ENCODE peak calls at places on chromosomes 12 and 14, in nine cellular contexts. L, I, Y, M, V, E, T, J and N are unnamed samples.

GRCh38 chr12:128792881-128793280 is 30.9 kb downstream of the SLC15A4 start:
- DNase-seq in V (no peak), I (no peak), E (no peak), M (no peak), J (no peak), L (no peak), Y (no peak), T (no peak), N (no peak)

GRCh38 chr14:100535287-100536131 is 51.7 kb downstream of the BEGAIN start:
- DNase-seq in Y (peak; percentile 1), M (no peak), I (no peak), V (no peak), L (peak; percentile 21), E (no peak), J (no peak), T (no peak), N (peak; percentile 6)

GRCh38 chr12:121793836-121794531 is 496 bp upstream of the RHOF start:
- DNase-seq in E (peak; percentile 86), Y (peak; percentile 95), T (peak; percentile 92), I (peak; percentile 98), L (peak; percentile 96), J (peak; percentile 77), V (peak; percentile 93), M (peak; percentile 92), N (peak; percentile 92)

GRCh38 chr14:93033983-93034670 is 81.6 kb downstream of the ITPK1 start:
- DNase-seq in Y (peak; percentile 14), M (peak; percentile 45), T (peak; percentile 23), V (peak; percentile 28), L (peak; percentile 66), J (peak; percentile 57), E (no peak), I (no peak), N (peak; percentile 50)

GRCh38 chr12:67415473-67415872 is 146.3 kb downstream of the CAND1 start:
- DNase-seq in L (no peak), T (no peak), E (peak; percentile 6), I (peak; percentile 47), M (peak; percentile 42), Y (no peak), J (no peak), V (no peak), N (peak; percentile 6)

GRCh38 chr12:130181211-130181610 is 18.9 kb downstream of the FZD10 start:
- DNase-seq in Y (no peak), V (no peak), T (no peak), L (no peak), J (no peak), E (no peak), M (no peak), I (no peak), N (no peak)

GRCh38 chr12:117218149-117218548 is 27.9 kb upstream of the FBXO21 start:
- DNase-seq in I (no peak), T (no peak), L (no peak), M (no peak), E (no peak), Y (no peak), V (no peak), J (no peak), N (no peak)

GRCh38 chr12:61780435-61780834 is 479.8 kb upstream of the USP15 start:
- DNase-seq in M (no peak), I (no peak), E (no peak), L (no peak), J (no peak), T (no peak), V (no peak), Y (no peak), N (no peak)

GRCh38 chr14:38290601-38291190 is 34.8 kb upstream of the CLEC14A start:
- DNase-seq in M (peak; percentile 98), Y (no peak), E (peak; percentile 56), V (no peak), I (peak; percentile 25), J (no peak), T (no peak), L (no peak), N (no peak)

GRCh38 chr14:32545109-32545857 is 216.2 kb downstream of the AKAP6 start:
- DNase-seq in J (no peak), E (no peak), T (no peak), Y (no peak), V (no peak), L (no peak), M (no peak), I (no peak), N (no peak)

GRCh38 chr12:57591567-57592325 is 754 bp downstream of the PIP4K2C start:
- DNase-seq in Y (no peak), E (no peak), J (peak; percentile 48), L (no peak), M (peak; percentile 56), I (peak; percentile 21), T (no peak), V (no peak), N (no peak)

GRCh38 chr12:69555461-69555860 is 29.8 kb upstream of the CCT2 start:
- DNase-seq in E (peak; percentile 74), V (no peak), I (no peak), M (peak; percentile 98), T (no peak), L (no peak), Y (no peak), J (no peak), N (no peak)

GRCh38 chr12:94650143-94651056 is at the start of gene TMCC3:
- DNase-seq in J (peak; percentile 82), I (peak; percentile 36), Y (peak; percentile 6), L (no peak), V (peak; percentile 11), M (peak; percentile 66), T (no peak), E (no peak), N (peak; percentile 35)

GRCh38 chr12:47636908-47637780 is 68.7 kb downstream of the RPAP3 start:
- DNase-seq in V (peak; percentile 27), I (peak; percentile 39), M (peak; percentile 60), Y (peak; percentile 45), T (peak; percentile 10), E (no peak), L (peak; percentile 74), J (no peak), N (peak; percentile 42)

GRCh38 chr14:36509056-36509917 is 10.7 kb downstream of the NKX2-1 start:
- DNase-seq in J (no peak), V (no peak), M (no peak), T (no peak), Y (no peak), E (no peak), L (no peak), I (no peak), N (no peak)

GRCh38 chr14:87613856-87614255 is 379.1 kb downstream of the GALC start:
- DNase-seq in M (no peak), Y (no peak), L (no peak), I (peak; percentile 27), E (no peak), V (no peak), J (no peak), T (no peak), N (no peak)

GRCh38 chr12:34219046-34219770 is 196.9 kb downstream of the ALG10 start:
- DNase-seq in V (no peak), M (no peak), J (no peak), T (no peak), Y (peak; percentile 6), E (no peak), L (peak; percentile 43), I (no peak), N (no peak)

GRCh38 chr14:76331328-76332011 is 44.5 kb upstream of the ESRRB start:
- DNase-seq in I (no peak), Y (no peak), L (no peak), V (no peak), M (no peak), J (no peak), T (no peak), E (no peak), N (no peak)

GRCh38 chr12:119334459-119335170 is at the start of gene CCDC60:
- DNase-seq in L (no peak), M (no peak), I (no peak), E (no peak), T (no peak), Y (no peak), J (no peak), V (no peak), N (no peak)

GRCh38 chr12:98823012-98823411 is 177.9 kb downstream of the APAF1 start:
- DNase-seq in V (no peak), L (no peak), T (no peak), E (no peak), I (no peak), M (no peak), J (no peak), Y (no peak), N (no peak)

GRCh38 chr12:46783881-46784280 is 41.9 kb downstream of the SLC38A4 start:
- DNase-seq in V (no peak), I (no peak), L (no peak), T (no peak), J (no peak), M (no peak), E (no peak), Y (no peak), N (no peak)

GRCh38 chr14:90193925-90194324 is 62.4 kb upstream of the PSMC1 start:
- DNase-seq in E (no peak), V (no peak), I (no peak), T (no peak), Y (peak; percentile 8), L (peak; percentile 45), J (no peak), M (peak; percentile 11), N (peak; percentile 16)

GRCh38 chr12:47818382-47818700 is 1.4 kb downstream of the HDAC7 start:
- DNase-seq in V (no peak), I (no peak), E (no peak), T (no peak), L (peak; percentile 69), J (peak; percentile 64), Y (peak; percentile 51), M (peak; percentile 56), N (no peak)